ENCODE peak calls at places on chromosome 2, in five cellular contexts. Y is GM12878, F is SW480, A is NCI-H1092 treated with DMSO at 0.1 percent for 48 hours, H is glutamatergic neuron. J is an unnamed sample.

GRCh38 chr2:24399434-24400206 is 39.3 kb upstream of the ITSN2 start:
- DNase-seq in F (no peak), Y (no peak), H (no peak), A (peak; percentile 25), J (peak; percentile 13)

GRCh38 chr2:174675615-174676014 is 78.0 kb upstream of the WIPF1 start:
- DNase-seq in Y (no peak), A (no peak), H (no peak), F (no peak), J (no peak)

GRCh38 chr2:111534816-111535803 is 348.9 kb downstream of the ANAPC1 start:
- DNase-seq in F (peak; percentile 26), A (no peak), Y (no peak), H (no peak), J (peak; percentile 47)

GRCh38 chr2:152505495-152505906 is 170.5 kb downstream of the FMNL2 start:
- DNase-seq in F (no peak), A (no peak), H (no peak), Y (peak; percentile 35), J (peak; percentile 14)

GRCh38 chr2:44801676-44802408 is 139.7 kb upstream of the SIX3 start:
- DNase-seq in Y (no peak), A (no peak), H (peak; percentile 38), F (no peak), J (peak; percentile 41)

GRCh38 chr2:174546519-174547506 is 50.8 kb downstream of the WIPF1 start:
- DNase-seq in Y (no peak), F (peak; percentile 25), H (peak; percentile 38), A (peak; percentile 14), J (peak; percentile 39)

GRCh38 chr2:219285894-219286425 is 6.8 kb downstream of the DNAJB2 start:
- DNase-seq in F (peak; percentile 92), A (no peak), H (peak; percentile 73), Y (no peak), J (peak; percentile 88)

GRCh38 chr2:60858897-60859311 is 22.5 kb upstream of the REL start:
- DNase-seq in A (no peak), F (no peak), H (no peak), Y (no peak), J (no peak)

GRCh38 chr2:71453404-71454220 is at the start of gene DYSF:
- DNase-seq in A (no peak), F (peak; percentile 54), H (peak; percentile 60), Y (no peak), J (peak; percentile 82)

GRCh38 chr2:234288974-234289455 is 207.9 kb downstream of the ARL4C start:
- DNase-seq in F (no peak), H (peak; percentile 86), Y (no peak), A (peak; percentile 19), J (peak; percentile 80)

GRCh38 chr2:225400060-225400511 is 576 bp downstream of the NYAP2 start:
- DNase-seq in Y (no peak), A (peak; percentile 71), H (peak; percentile 41), F (peak; percentile 7), J (peak; percentile 83)

GRCh38 chr2:82796132-82796531 is 1662.9 kb downstream of the SUCLG1 start:
- DNase-seq in Y (no peak), F (no peak), A (no peak), H (no peak), J (no peak)

GRCh38 chr2:55048514-55048924 is 1.7 kb downstream of the RTN4 start:
- DNase-seq in A (no peak), Y (no peak), F (peak; percentile 63), H (no peak), J (peak; percentile 76)

GRCh38 chr2:96502891-96503636 is 2.1 kb downstream of the NEURL3 start:
- DNase-seq in Y (no peak), H (no peak), F (no peak), A (no peak), J (peak; percentile 44)

GRCh38 chr2:37500031-37500430 is 155.6 kb downstream of the QPCT start:
- DNase-seq in Y (no peak), A (no peak), F (no peak), H (no peak), J (no peak)

GRCh38 chr2:200786423-200786822 is 25.3 kb upstream of the BZW1 start:
- DNase-seq in A (no peak), H (no peak), Y (no peak), F (no peak), J (peak; percentile 25)

GRCh38 chr2:160075171-160075570 is 12.8 kb upstream of the PLA2R1 start:
- DNase-seq in F (no peak), A (no peak), H (no peak), Y (no peak), J (no peak)

GRCh38 chr2:128638741-128639477 is 320.2 kb upstream of the HS6ST1 start:
- DNase-seq in F (no peak), A (no peak), Y (no peak), H (peak; percentile 47), J (peak; percentile 83)

GRCh38 chr2:171688129-171688465 is 828 bp downstream of the DYNC1I2 start:
- DNase-seq in H (no peak), Y (no peak), A (peak; percentile 21), F (peak; percentile 9), J (no peak)

GRCh38 chr2:62354771-62355550 is 151.0 kb downstream of the TMEM17 start:
- DNase-seq in A (no peak), F (no peak), Y (no peak), H (no peak), J (no peak)